ENCODE peak calls at places on chromosome 3, in six cellular contexts. One of them, this sample, is unnamed.

GRCh38 chr3:142941373-142942123 is 21.9 kb downstream of the PAQR9 start:
- DNase-seq in iris pigment epithelial cell: no peak
- DNase-seq in ACHN: no peak
- DNase-seq in GM12891: no peak
- DNase-seq in heart right ventricle: no peak
- DNase-seq in fibroblast of the aortic adventitia: no peak
- DNase-seq in this sample: no peak

GRCh38 chr3:156817931-156818765 is 8.0 kb upstream of the LEKR1 start:
- DNase-seq in fibroblast of the aortic adventitia: no peak
- DNase-seq in heart right ventricle: no peak
- DNase-seq in ACHN: peak; percentile 10
- DNase-seq in iris pigment epithelial cell: no peak
- DNase-seq in GM12891: no peak
- DNase-seq in this sample: peak; percentile 22

GRCh38 chr3:139561959-139562676 is 22.6 kb upstream of the RBP1 start:
- DNase-seq in GM12891: no peak
- DNase-seq in ACHN: peak; percentile 28
- DNase-seq in fibroblast of the aortic adventitia: peak; percentile 64
- DNase-seq in heart right ventricle: no peak
- DNase-seq in iris pigment epithelial cell: peak; percentile 41
- DNase-seq in this sample: peak; percentile 67

GRCh38 chr3:124966557-124967480 is 32.3 kb upstream of the MUC13 start:
- DNase-seq in fibroblast of the aortic adventitia: peak; percentile 18
- DNase-seq in ACHN: no peak
- DNase-seq in heart right ventricle: no peak
- DNase-seq in GM12891: no peak
- DNase-seq in iris pigment epithelial cell: no peak
- DNase-seq in this sample: no peak

GRCh38 chr3:189049458-189050231 is 122.1 kb upstream of the TPRG1 start:
- DNase-seq in iris pigment epithelial cell: no peak
- DNase-seq in heart right ventricle: no peak
- DNase-seq in GM12891: no peak
- DNase-seq in fibroblast of the aortic adventitia: no peak
- DNase-seq in ACHN: peak; percentile 2
- DNase-seq in this sample: no peak

GRCh38 chr3:150497956-150498355 is 48.3 kb downstream of the SERP1 start:
- DNase-seq in heart right ventricle: no peak
- DNase-seq in ACHN: no peak
- DNase-seq in GM12891: no peak
- DNase-seq in fibroblast of the aortic adventitia: peak; percentile 65
- DNase-seq in iris pigment epithelial cell: peak; percentile 65
- DNase-seq in this sample: peak; percentile 59

GRCh38 chr3:46954178-46954577 is 22.4 kb downstream of the CCDC12 start:
- DNase-seq in heart right ventricle: no peak
- DNase-seq in ACHN: no peak
- DNase-seq in GM12891: no peak
- DNase-seq in fibroblast of the aortic adventitia: no peak
- DNase-seq in iris pigment epithelial cell: no peak
- DNase-seq in this sample: no peak

GRCh38 chr3:71310595-71311319 is 272.8 kb downstream of the FOXP1 start:
- DNase-seq in heart right ventricle: peak; percentile 44
- DNase-seq in ACHN: no peak
- DNase-seq in fibroblast of the aortic adventitia: peak; percentile 78
- DNase-seq in iris pigment epithelial cell: no peak
- DNase-seq in GM12891: no peak
- DNase-seq in this sample: peak; percentile 55

GRCh38 chr3:22117751-22118346 is 366.8 kb upstream of the ZNF385D start:
- DNase-seq in fibroblast of the aortic adventitia: peak; percentile 73
- DNase-seq in GM12891: no peak
- DNase-seq in heart right ventricle: no peak
- DNase-seq in iris pigment epithelial cell: peak; percentile 61
- DNase-seq in ACHN: peak; percentile 42
- DNase-seq in this sample: peak; percentile 74

GRCh38 chr3:114144909-114145688 is 33.8 kb downstream of the DRD3 start:
- DNase-seq in iris pigment epithelial cell: peak; percentile 97
- DNase-seq in fibroblast of the aortic adventitia: peak; percentile 97
- DNase-seq in heart right ventricle: no peak
- DNase-seq in ACHN: peak; percentile 43
- DNase-seq in GM12891: no peak
- DNase-seq in this sample: peak; percentile 89

GRCh38 chr3:139491027-139491700 is 14.8 kb upstream of the RBP2 start:
- DNase-seq in GM12891: no peak
- DNase-seq in fibroblast of the aortic adventitia: no peak
- DNase-seq in heart right ventricle: no peak
- DNase-seq in iris pigment epithelial cell: no peak
- DNase-seq in ACHN: no peak
- DNase-seq in this sample: no peak

GRCh38 chr3:169759256-169759655 is 5.6 kb downstream of the TERC start:
- DNase-seq in fibroblast of the aortic adventitia: no peak
- DNase-seq in heart right ventricle: no peak
- DNase-seq in GM12891: no peak
- DNase-seq in ACHN: no peak
- DNase-seq in iris pigment epithelial cell: peak; percentile 84
- DNase-seq in this sample: peak; percentile 37

GRCh38 chr3:143170676-143171075 is 51.1 kb downstream of the CHST2 start:
- DNase-seq in heart right ventricle: no peak
- DNase-seq in fibroblast of the aortic adventitia: peak; percentile 42
- DNase-seq in GM12891: no peak
- DNase-seq in ACHN: no peak
- DNase-seq in iris pigment epithelial cell: peak; percentile 74
- DNase-seq in this sample: peak; percentile 42

This sample was measured in adipocyte.